ENCODE peak calls at places on chromosomes 7 and 10, in four cellular contexts. G is activated T-helper 9 cell treated with anti-CD3 and anti-CD28 coated beads, Interleukin-2, amount 50 U/mL, for 16 hours; P is SJCRH30; D is HuH-7.5. W is an unnamed sample.

GRCh38 chr10:6074489-6075301 is 12.5 kb upstream of the IL2RA start:
- DNase-seq in D (no peak), P (no peak), G (no peak), W (no peak)

GRCh38 chr10:61821153-61821552 is 80.3 kb upstream of the ARID5B start:
- DNase-seq in D (no peak), P (no peak), G (no peak), W (no peak)

GRCh38 chr10:601356-601963 is 88.0 kb downstream of the DIP2C start:
- DNase-seq in D (no peak), G (no peak), P (no peak), W (no peak)

GRCh38 chr10:102120987-102121738 is 995 bp upstream of the LDB1 start:
- DNase-seq in G (no peak), D (no peak), P (peak), W (no peak)

GRCh38 chr7:66748791-66749190 is 8.3 kb downstream of the RABGEF1 start:
- DNase-seq in P (no peak), G (no peak), D (no peak), W (no peak)

GRCh38 chr10:51960494-51960895 is 261.1 kb upstream of the CSTF2T start:
- DNase-seq in D (peak), P (no peak), G (no peak), W (no peak)

GRCh38 chr7:104123786-104124185 is 84.0 kb downstream of the ORC5 start:
- DNase-seq in D (no peak), G (no peak), P (no peak), W (no peak)

GRCh38 chr7:39621261-39621660 is 2.1 kb upstream of the RALA start:
- DNase-seq in P (peak), G (no peak), D (no peak), W (no peak)

GRCh38 chr7:72622532-72622931 is 205.5 kb downstream of the TYW1B start:
- DNase-seq in P (no peak), G (no peak), D (no peak), W (no peak)

GRCh38 chr7:73330772-73331171 is 2.8 kb downstream of the FKBP6 start:
- DNase-seq in D (no peak), G (no peak), P (no peak), W (no peak)

GRCh38 chr7:127726481-127726880 is 74.5 kb downstream of the SND1 start:
- DNase-seq in P (no peak), G (no peak), D (no peak), W (no peak)

GRCh38 chr7:22016547-22016946 is 70.8 kb upstream of the CDCA7L start:
- DNase-seq in G (no peak), P (peak), D (no peak), W (no peak)

GRCh38 chr7:21617916-21618390 is 75.1 kb downstream of the DNAH11 start:
- DNase-seq in G (no peak), D (no peak), P (no peak), W (no peak)

GRCh38 chr7:139598642-139599041 is 75.2 kb downstream of the CLEC2L start:
- DNase-seq in D (no peak), G (no peak), P (no peak), W (no peak)

GRCh38 chr7:120273476-120273975 is 551 bp downstream of the KCND2 start:
- DNase-seq in D (peak), P (no peak), G (no peak), W (no peak)

GRCh38 chr7:110604206-110604605 is 486.7 kb upstream of the LRRN3 start:
- DNase-seq in G (no peak), D (no peak), P (no peak), W (no peak)

GRCh38 chr7:49643321-49643720 is 130.1 kb upstream of the VWC2 start:
- DNase-seq in D (no peak), G (no peak), P (no peak), W (no peak)

GRCh38 chr10:116742367-116743265 is at the start of gene HSPA12A:
- DNase-seq in P (peak), G (peak), D (peak), W (peak)

GRCh38 chr10:6162589-6163356 is 40.0 kb upstream of the PFKFB3 start:
- DNase-seq in G (no peak), D (no peak), P (no peak), W (no peak)

GRCh38 chr10:115762029-115762428 is 511.0 kb downstream of the GFRA1 start:
- DNase-seq in D (no peak), P (no peak), G (no peak), W (no peak)

GRCh38 chr7:71220210-71220695 is 88.3 kb downstream of the GALNT17 start:
- DNase-seq in G (no peak), D (no peak), P (no peak), W (no peak)

W was measured in T-helper 17 cell.